ENCODE peak calls at places on chromosome 1, in six cellular contexts. X is mesenchymal stem cell, L is neuronal stem cell, F is H9, G is trophoblast cell, J is H1. Y is an unnamed sample.

GRCh38 chr1:153699116-153699515 is 20.6 kb downstream of the NPR1 start:
- DNase-seq in X (peak; percentile 20), L (no peak), F (no peak), G (peak; percentile 79), J (no peak), Y (peak; percentile 35)

GRCh38 chr1:44645466-44646244 is 28.6 kb downstream of the TMEM53 start:
- DNase-seq in X (no peak), L (no peak), F (no peak), G (no peak), J (no peak), Y (peak; percentile 73)

GRCh38 chr1:203663820-203664219 is 37.2 kb downstream of the ATP2B4 start:
- DNase-seq in X (peak; percentile 55), L (no peak), F (no peak), G (no peak), J (no peak), Y (peak; percentile 61)

GRCh38 chr1:244316407-244316806 is 135.3 kb downstream of the ADSS2 start:
- DNase-seq in X (no peak), L (no peak), F (no peak), G (peak; percentile 64), J (no peak), Y (peak; percentile 69)

GRCh38 chr1:178500091-178500770 is 3.5 kb upstream of the CLEC20A start:
- DNase-seq in X (peak; percentile 9), L (no peak), F (peak; percentile 50), G (peak; percentile 8), J (no peak), Y (no peak)

GRCh38 chr1:107964397-107965111 is 426 bp downstream of the VAV3 start:
- DNase-seq in X (no peak), L (peak; percentile 15), F (peak; percentile 71), G (peak; percentile 34), J (peak; percentile 77), Y (no peak)

GRCh38 chr1:109274533-109275476 is 8.1 kb downstream of the PSRC1 start:
- DNase-seq in X (peak; percentile 26), L (no peak), F (no peak), G (peak; percentile 92), J (no peak), Y (peak; percentile 75)

GRCh38 chr1:168151935-168152334 is 15.2 kb upstream of the GPR161 start:
- DNase-seq in X (no peak), L (no peak), F (no peak), G (no peak), J (no peak), Y (no peak)

GRCh38 chr1:21077085-21077484 is 99.6 kb downstream of the EIF4G3 start:
- DNase-seq in X (peak; percentile 90), L (no peak), F (no peak), G (no peak), J (no peak), Y (peak; percentile 55)

GRCh38 chr1:102833171-102833570 is 275.2 kb downstream of the COL11A1 start:
- DNase-seq in X (no peak), L (no peak), F (no peak), G (peak; percentile 95), J (no peak), Y (no peak)

GRCh38 chr1:151133339-151133761 is 13.1 kb downstream of the SEMA6C start:
- DNase-seq in X (no peak), L (no peak), F (peak; percentile 64), G (no peak), J (peak; percentile 74), Y (peak; percentile 28)

GRCh38 chr1:16132325-16132785 is 23.5 kb downstream of the EPHA2 start:
- DNase-seq in X (no peak), L (no peak), F (no peak), G (no peak), J (no peak), Y (no peak)

GRCh38 chr1:914253-914890 is 9.4 kb upstream of the SAMD11 start:
- DNase-seq in X (no peak), L (no peak), F (no peak), G (no peak), J (no peak), Y (no peak)

GRCh38 chr1:183022202-183023145 is 746 bp upstream of the LAMC1 start:
- DNase-seq in X (peak; percentile 98), L (peak; percentile 77), F (peak; percentile 87), G (peak; percentile 97), J (peak; percentile 83), Y (peak; percentile 98)

GRCh38 chr1:51421961-51422360 is 91.6 kb upstream of the TTC39A start:
- DNase-seq in X (peak; percentile 82), L (peak; percentile 51), F (no peak), G (no peak), J (no peak), Y (peak; percentile 82)

GRCh38 chr1:160741597-160742348 is 2.7 kb downstream of the SLAMF7 start:
- DNase-seq in X (no peak), L (no peak), F (no peak), G (no peak), J (no peak), Y (no peak)

GRCh38 chr1:160746870-160747500 is 7.9 kb downstream of the SLAMF7 start:
- DNase-seq in X (no peak), L (no peak), F (no peak), G (no peak), J (no peak), Y (no peak)

GRCh38 chr1:160743266-160743665 is 4.2 kb downstream of the SLAMF7 start:
- DNase-seq in X (no peak), L (no peak), F (no peak), G (no peak), J (no peak), Y (no peak)

GRCh38 chr1:160742428-160743127 is 3.5 kb downstream of the SLAMF7 start:
- DNase-seq in X (no peak), L (no peak), F (no peak), G (no peak), J (no peak), Y (no peak)

GRCh38 chr1:160744287-160744857 is 5.3 kb downstream of the SLAMF7 start:
- DNase-seq in X (no peak), L (no peak), F (no peak), G (no peak), J (no peak), Y (no peak)
- H3K14ac ChIP-seq in X (no peak overlapping the region), L (no peak overlapping the region), F (no peak overlapping the region), G (no peak overlapping the region), J (no peak overlapping the region), Y (no peak overlapping the region)

DNA sequence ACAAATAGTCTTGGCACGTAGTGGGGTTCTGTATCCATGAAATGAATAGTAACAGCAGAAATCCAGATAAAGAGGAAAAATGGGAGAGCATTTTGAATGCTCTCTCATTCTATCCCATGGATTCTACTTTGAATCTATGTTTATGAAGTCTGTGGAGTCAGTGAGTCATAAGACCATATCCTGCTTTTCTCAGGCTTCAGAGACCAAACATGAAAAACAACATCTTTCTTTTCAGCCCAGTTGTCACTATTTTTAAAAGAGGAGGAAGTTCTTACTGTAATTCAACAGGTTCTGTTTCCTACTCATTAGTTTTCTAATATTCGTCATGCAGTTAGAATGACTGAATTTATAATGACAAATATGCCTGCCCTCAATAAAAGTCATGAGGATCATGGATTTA is 39.4 kb upstream of the CD55 start:
- DNase-seq in X (peak; percentile 46), L (no peak), F (no peak), G (no peak), J (no peak), Y (peak; percentile 53)
- H3K14ac ChIP-seq in X (no peak overlapping the region), L (no peak overlapping the region), F (no peak overlapping the region), G (no peak overlapping the region), J (no peak overlapping the region), Y (peak overlapping the region; percentile 61)

GRCh38 chr1:43603004-43603403 is 46.9 kb upstream of the KDM4A start:
- DNase-seq in X (no peak), L (no peak), F (no peak), G (peak; percentile 79), J (no peak), Y (no peak)
- H3K14ac ChIP-seq in X (no peak overlapping the region), L (peak overlapping the region; percentile 22), F (no peak overlapping the region), G (no peak overlapping the region), J (no peak overlapping the region), Y (no peak overlapping the region)

GRCh38 chr1:119091618-119092017 is 48.8 kb downstream of the WARS2 start:
- DNase-seq in X (no peak), L (no peak), F (no peak), G (no peak), J (no peak), Y (no peak)
- H3K14ac ChIP-seq in X (no peak overlapping the region), L (no peak overlapping the region), F (no peak overlapping the region), G (no peak overlapping the region), J (no peak overlapping the region), Y (no peak overlapping the region)

GRCh38 chr1:54805981-54806381 is 4.9 kb upstream of the TTC22 start:
- DNase-seq in X (no peak), L (no peak), F (peak; percentile 31), G (no peak), J (no peak), Y (no peak)

GRCh38 chr1:54805466-54805865 is 4.3 kb upstream of the TTC22 start:
- DNase-seq in X (no peak), L (no peak), F (no peak), G (no peak), J (no peak), Y (no peak)

GRCh38 chr1:54807756-54808155 is 6.6 kb upstream of the TTC22 start:
- DNase-seq in X (no peak), L (no peak), F (no peak), G (no peak), J (peak; percentile 20), Y (no peak)

GRCh38 chr1:54808443-54809207 is 7.5 kb upstream of the TTC22 start:
- DNase-seq in X (peak; percentile 8), L (no peak), F (peak; percentile 60), G (peak; percentile 31), J (peak; percentile 55), Y (no peak)

DNA sequence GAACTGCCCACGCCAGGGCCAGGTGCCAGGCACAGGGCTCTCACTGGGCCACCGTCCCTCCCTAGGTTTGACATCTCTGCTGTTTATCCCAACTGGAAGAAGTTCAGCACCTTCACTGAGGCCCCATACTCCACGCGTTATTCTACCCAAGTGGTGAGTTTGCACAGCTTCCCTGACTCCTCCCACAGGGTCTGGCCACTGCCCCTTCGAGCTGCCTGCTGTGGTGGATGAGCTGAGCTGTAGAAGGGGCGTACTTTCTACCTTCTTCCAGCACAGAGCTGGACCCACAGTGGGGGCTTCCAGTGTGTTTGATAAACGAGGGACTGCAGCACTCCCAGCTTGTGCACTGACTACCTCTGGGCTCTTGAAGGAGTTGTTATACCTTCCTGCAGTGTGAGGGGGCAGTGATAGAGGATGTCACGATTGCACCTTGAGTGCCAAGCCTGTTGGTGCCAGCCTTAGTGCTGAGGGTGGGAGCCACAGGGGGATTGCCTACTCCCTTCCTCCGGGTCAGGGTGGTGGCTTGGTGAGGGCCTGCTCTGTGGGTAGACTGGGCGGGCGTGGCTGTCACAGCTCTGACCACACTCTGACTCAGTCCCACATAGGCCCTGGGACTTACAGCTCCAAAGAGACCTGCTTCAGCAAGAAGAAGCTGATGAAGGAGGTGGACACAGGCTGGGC is 5.9 kb upstream of the TTC22 start:
- DNase-seq in X (no peak), L (no peak), F (peak; percentile 22), G (no peak), J (peak; percentile 38), Y (peak; percentile 11)
- H3K14ac ChIP-seq in X (no peak overlapping the region), L (no peak overlapping the region), F (no peak overlapping the region), G (no peak overlapping the region), J (no peak overlapping the region), Y (no peak overlapping the region)

DNA sequence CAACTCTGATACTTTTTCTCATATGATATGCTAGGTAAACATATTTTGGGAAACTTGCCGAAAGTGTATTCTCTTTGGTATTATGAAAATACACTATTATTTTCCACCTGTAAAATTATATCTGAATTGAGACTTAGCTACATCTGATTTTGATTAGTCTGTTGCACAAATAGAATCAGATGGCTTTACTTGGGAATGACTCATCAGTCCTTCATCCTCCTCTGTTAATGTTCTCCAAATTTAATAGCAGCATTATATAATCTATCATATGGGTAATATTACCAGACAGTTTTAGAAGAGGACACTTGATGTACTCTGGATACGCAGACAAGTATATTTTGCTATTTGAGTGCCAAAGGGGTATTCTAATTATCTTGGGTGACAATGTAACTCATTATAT is 245.3 kb downstream of the CTH start:
- DNase-seq in X (no peak), L (no peak), F (no peak), G (no peak), J (no peak), Y (no peak)
- H3K14ac ChIP-seq in X (no peak overlapping the region), L (no peak overlapping the region), F (no peak overlapping the region), G (no peak overlapping the region), J (no peak overlapping the region), Y (no peak overlapping the region)

Y was measured in IMR-90.